ENCODE peak calls at places on chromosomes 13 and 19, in seven cellular contexts. M is tibial artery, U is thoracic aorta, E is RWPE2, S is A673, Y is IMR-90, R is colonic mucosa. A is an unnamed sample.

GRCh38 chr19:20422216-20422615 is 143.4 kb downstream of the ZNF737 start:
- DNase-seq in M (no peak), U (no peak), E (no peak), S (no peak), Y (no peak), R (no peak), A (no peak)

GRCh38 chr13:32824671-32825070 is 191.6 kb upstream of the KL start:
- DNase-seq in M (no peak), U (no peak), E (peak; percentile 67), S (peak; percentile 40), Y (peak; percentile 95), R (no peak), A (no peak)

GRCh38 chr13:22938576-22938975 is 242.2 kb upstream of the SGCG start:
- DNase-seq in M (no peak), U (no peak), E (no peak), S (no peak), Y (no peak), R (no peak), A (no peak)

GRCh38 chr13:100095498-100095897 is 6.6 kb downstream of the PCCA start:
- DNase-seq in M (no peak), U (no peak), E (no peak), S (no peak), Y (no peak), R (no peak), A (no peak)

GRCh38 chr19:19661675-19662251 is 1.7 kb downstream of the ATP13A1 start:
- DNase-seq in M (no peak), U (no peak), E (no peak), S (peak; percentile 18), Y (no peak), R (no peak), A (peak; percentile 66)

GRCh38 chr13:52459668-52460067 is 4.4 kb downstream of the CKAP2 start:
- DNase-seq in M (no peak), U (no peak), E (no peak), S (no peak), Y (peak; percentile 86), R (no peak), A (no peak)

GRCh38 chr19:39542198-39542597 is 2.2 kb upstream of the EID2 start:
- DNase-seq in M (no peak), U (no peak), E (no peak), S (peak; percentile 35), Y (no peak), R (no peak), A (no peak)

GRCh38 chr19:45177817-45178261 is at the start of gene TRAPPC6A:
- DNase-seq in M (no peak), U (no peak), E (no peak), S (no peak), Y (peak; percentile 70), R (no peak), A (no peak)

GRCh38 chr13:30863796-30864195 is 42.3 kb upstream of the MEDAG start:
- DNase-seq in M (no peak), U (no peak), E (no peak), S (no peak), Y (no peak), R (no peak), A (no peak)

GRCh38 chr13:94667190-94667589 is 45.2 kb downstream of the SOX21 start:
- DNase-seq in M (no peak), U (no peak), E (no peak), S (no peak), Y (no peak), R (no peak), A (no peak)

GRCh38 chr13:32984857-32985626 is 31.2 kb upstream of the KL start:
- DNase-seq in M (no peak), U (no peak), E (no peak), S (no peak), Y (peak; percentile 58), R (no peak), A (no peak)

GRCh38 chr13:51244637-51245405 is 22.6 kb downstream of the FAM124A start:
- DNase-seq in M (no peak), U (no peak), E (no peak), S (no peak), Y (no peak), R (no peak), A (no peak)

GRCh38 chr19:55579766-55580621 is 654 bp downstream of the ZNF579 start:
- DNase-seq in M (no peak), U (no peak), E (no peak), S (no peak), Y (peak; percentile 41), R (no peak), A (no peak)

GRCh38 chr13:91946498-91947070 is 548.2 kb downstream of the GPC5 start:
- DNase-seq in M (no peak), U (no peak), E (no peak), S (peak; percentile 40), Y (peak; percentile 12), R (no peak), A (no peak)

GRCh38 chr19:47280183-47280797 is 5.6 kb downstream of the INAFM1 start:
- DNase-seq in M (no peak), U (no peak), E (no peak), S (peak; percentile 54), Y (no peak), R (no peak), A (no peak)

GRCh38 chr13:21576424-21576823 is 27.5 kb downstream of the MICU2 start:
- DNase-seq in M (no peak), U (no peak), E (no peak), S (no peak), Y (peak; percentile 33), R (no peak), A (no peak)

GRCh38 chr13:28477709-28477973 is 17.3 kb downstream of the FLT1 start:
- DNase-seq in M (no peak), U (no peak), E (no peak), S (no peak), Y (no peak), R (no peak), A (no peak)

GRCh38 chr19:44890366-44891015 is 563 bp upstream of the TOMM40 start:
- DNase-seq in M (peak; percentile 100), U (peak; percentile 86), E (peak; percentile 100), S (peak; percentile 100), Y (peak; percentile 100), R (peak; percentile 100), A (no peak)

GRCh38 chr19:40116075-40116474 is 25.3 kb upstream of the ZNF780A start:
- DNase-seq in M (no peak), U (no peak), E (no peak), S (no peak), Y (no peak), R (no peak), A (no peak)

DNA sequence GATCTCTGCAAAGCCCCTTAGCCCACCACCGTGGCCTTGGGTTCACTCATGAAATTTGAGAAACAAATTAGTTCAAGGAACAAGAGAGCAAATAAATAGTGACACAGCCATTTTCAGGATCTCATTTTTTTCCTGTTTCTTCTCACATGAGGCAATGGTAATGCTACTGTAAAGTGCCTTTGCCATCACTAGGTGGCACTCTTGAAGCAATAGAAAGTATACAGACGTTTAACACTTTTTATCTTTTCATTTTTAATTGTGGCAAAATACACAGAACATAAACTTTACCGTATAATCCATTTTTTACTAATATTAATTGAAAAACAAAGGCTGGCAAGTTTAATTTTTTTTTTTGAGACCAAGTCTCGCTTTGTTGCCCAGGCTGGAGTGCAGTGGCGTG is 76.9 kb upstream of the ZNF835 start:
- DNase-seq in M (no peak), U (no peak), E (no peak), S (peak; percentile 52), Y (no peak), R (no peak), A (no peak)
- TF ChIP-seq CTCF in M (peak; percentile 27), U (peak; percentile 25), E (peak; percentile 41), S (peak; percentile 64), Y (no peak), R (no peak), A (peak; percentile 44)

GRCh38 chr19:7842661-7843294 is 12.8 kb downstream of the EVI5L start:
- DNase-seq in M (no peak), U (no peak), E (no peak), S (no peak), Y (no peak), R (no peak), A (no peak)

GRCh38 chr19:7843521-7843920 is 13.5 kb downstream of the EVI5L start:
- DNase-seq in M (no peak), U (no peak), E (no peak), S (no peak), Y (no peak), R (no peak), A (no peak)

GRCh38 chr19:7841751-7842660 is 12.0 kb downstream of the EVI5L start:
- DNase-seq in M (no peak), U (no peak), E (peak; percentile 33), S (no peak), Y (no peak), R (no peak), A (peak; percentile 50)

GRCh38 chr19:7840629-7841028 is 10.6 kb downstream of the EVI5L start:
- DNase-seq in M (no peak), U (no peak), E (no peak), S (no peak), Y (no peak), R (no peak), A (no peak)

DNA sequence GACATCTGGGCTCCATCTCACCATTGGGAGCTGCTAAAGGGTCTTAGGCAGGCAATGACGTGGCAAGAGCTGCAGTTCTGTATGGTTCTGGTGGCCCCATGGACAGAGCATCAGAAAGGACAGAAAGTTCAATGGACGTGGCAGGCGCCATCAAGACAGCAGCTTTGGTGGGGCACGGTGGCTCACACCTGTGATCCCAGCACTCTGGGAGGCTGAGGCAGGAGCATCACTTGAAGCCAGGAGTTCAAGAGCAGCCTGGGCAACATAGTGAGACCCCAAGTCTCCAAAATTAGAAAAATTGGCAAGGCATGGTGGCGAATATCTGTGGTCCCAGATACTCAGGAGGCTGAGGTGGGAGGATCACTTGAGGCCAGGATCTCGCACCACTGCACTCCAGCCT is 9.5 kb downstream of the EVI5L start:
- DNase-seq in M (no peak), U (no peak), E (no peak), S (no peak), Y (no peak), R (no peak), A (no peak)
- H3K4me3 ChIP-seq in M (no peak overlapping the region), U (no peak overlapping the region), E (no peak overlapping the region), S (no peak overlapping the region), Y (no peak overlapping the region), R (no peak overlapping the region), A (no peak overlapping the region)

GRCh38 chr19:18501832-18502231 is 20.0 kb downstream of the ELL start:
- DNase-seq in M (peak; percentile 70), U (no peak), E (no peak), S (no peak), Y (no peak), R (no peak), A (no peak)
- H3K4me1 ChIP-seq in M (peaks cover 82% of the 10 kb centered on the region), U (peaks cover 84% of the 10 kb centered on the region), E (peaks cover 8% of the 10 kb centered on the region), S (no peaks in the 10 kb centered on the region), Y (peaks cover 20% of the 10 kb centered on the region), R (peaks cover 40% of the 10 kb centered on the region), A (peaks cover 100% of the 10 kb centered on the region)

GRCh38 chr13:36480726-36481485 is 48.6 kb downstream of the CCNA1 start:
- DNase-seq in M (no peak), U (no peak), E (no peak), S (peak; percentile 99), Y (no peak), R (no peak), A (no peak)

GRCh38 chr13:36476661-36477060 is 44.4 kb downstream of the CCNA1 start:
- DNase-seq in M (no peak), U (no peak), E (no peak), S (no peak), Y (no peak), R (no peak), A (no peak)

DNA sequence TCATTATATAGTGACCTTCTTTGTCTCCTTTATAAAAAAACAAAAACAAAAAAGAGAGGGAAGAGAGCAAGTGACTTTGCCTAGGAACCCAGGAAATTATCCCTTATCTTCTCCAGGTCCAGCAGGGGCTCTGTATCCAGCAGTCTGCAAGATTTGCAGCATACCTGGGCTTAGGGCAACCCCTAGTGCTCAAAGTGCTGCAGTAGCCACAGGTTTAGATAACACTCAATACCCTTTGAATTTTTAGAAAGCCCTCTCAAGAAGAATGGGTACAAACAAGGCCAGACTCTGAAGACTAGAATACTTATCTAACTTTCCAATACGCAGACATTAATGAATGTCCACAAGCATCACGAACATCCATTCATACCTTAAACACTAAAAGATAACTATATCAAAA is 43.2 kb downstream of the CCNA1 start:
- DNase-seq in M (no peak), U (no peak), E (no peak), S (peak; percentile 84), Y (no peak), R (no peak), A (no peak)
- TF ChIP-seq CTCF in M (no peak), U (no peak), E (peak; percentile 34), S (peak; percentile 68), Y (peak; percentile 3), R (no peak), A (no peak)

A was measured in left lung.